ENCODE peak calls at places on chromosomes 6 and 20, in nine cellular contexts. H, P, V, Y, S, C, M, B and G are unnamed samples.

GRCh38 chr6:27297484-27297856 is 14.6 kb downstream of the POM121L2 start:
- DNase-seq in C (no peak), Y (no peak), H (no peak), P (no peak), M (no peak), S (no peak), V (no peak), B (no peak), G (no peak)

GRCh38 chr20:25738198-25738597 is 41.5 kb upstream of the ZNF337 start:
- DNase-seq in C (peak), B (no peak), P (no peak), M (no peak), H (no peak), Y (no peak), S (no peak), V (no peak), G (no peak)

GRCh38 chr6:85419046-85419759 is 30.7 kb upstream of the NT5E start:
- DNase-seq in M (no peak), B (no peak), S (no peak), Y (no peak), V (no peak), C (no peak), P (no peak), H (no peak), G (no peak)

GRCh38 chr20:15927893-15928650 is 645.2 kb downstream of the KIF16B start:
- DNase-seq in V (no peak), H (no peak), P (no peak), C (no peak), S (no peak), B (no peak), Y (no peak), M (no peak), G (no peak)

GRCh38 chr6:47203266-47203967 is 106.3 kb downstream of the TNFRSF21 start:
- DNase-seq in C (peak), Y (no peak), M (no peak), H (no peak), B (no peak), P (no peak), V (no peak), S (no peak), G (no peak)

GRCh38 chr6:135062735-135063134 is 8.1 kb upstream of the HBS1L start:
- DNase-seq in H (no peak), B (no peak), M (no peak), P (no peak), S (no peak), V (no peak), C (no peak), Y (no peak), G (no peak)

GRCh38 chr6:112253842-112254816 is at the start of gene LAMA4:
- DNase-seq in H (peak), S (peak), C (peak), V (no peak), P (peak), B (peak), Y (peak), M (peak), G (peak)

GRCh38 chr6:80639243-80639642 is 532.8 kb downstream of the BCKDHB start:
- DNase-seq in V (no peak), S (peak), C (peak), M (no peak), Y (no peak), H (no peak), P (no peak), B (no peak), G (no peak)

GRCh38 chr20:61340157-61340556 is 88.1 kb downstream of the CDH4 start:
- DNase-seq in S (no peak), Y (no peak), C (no peak), H (no peak), B (no peak), P (no peak), M (no peak), V (no peak), G (no peak)

GRCh38 chr20:37243937-37244571 is 17.6 kb downstream of the GHRH start:
- DNase-seq in Y (no peak), S (no peak), B (no peak), M (peak), H (peak), V (no peak), P (peak), C (no peak), G (no peak)

GRCh38 chr6:14380421-14380820 is 262.8 kb downstream of the CD83 start:
- DNase-seq in V (no peak), B (no peak), Y (no peak), C (no peak), M (no peak), S (no peak), P (no peak), H (no peak), G (no peak)

GRCh38 chr6:43944908-43945777 is 175.1 kb downstream of the VEGFA start:
- DNase-seq in Y (no peak), S (no peak), P (no peak), M (no peak), B (no peak), H (no peak), C (no peak), V (no peak), G (no peak)

GRCh38 chr6:90497411-90497810 is 89.5 kb downstream of the MAP3K7 start:
- DNase-seq in H (no peak), Y (no peak), S (no peak), C (no peak), P (no peak), M (no peak), V (no peak), B (no peak), G (no peak)

GRCh38 chr20:19867940-19868371 is 109.9 kb downstream of the RIN2 start:
- DNase-seq in Y (no peak), S (no peak), B (peak), M (no peak), V (no peak), C (no peak), H (peak), P (peak), G (peak)

GRCh38 chr6:140043357-140043756 is 668.9 kb upstream of the CITED2 start:
- DNase-seq in S (peak), V (no peak), B (no peak), M (no peak), P (no peak), H (peak), C (peak), Y (no peak), G (no peak)

GRCh38 chr6:37285861-37286311 is 27.9 kb upstream of the TMEM217 start:
- DNase-seq in V (no peak), S (no peak), H (no peak), M (no peak), B (no peak), C (no peak), P (no peak), Y (no peak), G (no peak)

GRCh38 chr6:111980168-111980567 is 73.7 kb upstream of the CCN6 start:
- DNase-seq in V (no peak), C (peak), B (no peak), S (no peak), H (peak), M (no peak), P (peak), Y (no peak), G (no peak)

GRCh38 chr6:44142835-44143234 is 15.5 kb downstream of the TMEM63B start:
- DNase-seq in P (no peak), H (no peak), M (no peak), Y (no peak), V (no peak), S (no peak), C (no peak), B (no peak), G (no peak)

GRCh38 chr6:167323111-167323510 is 1.8 kb upstream of the TTLL2 start:
- DNase-seq in M (no peak), C (no peak), V (no peak), P (no peak), S (no peak), B (no peak), Y (no peak), H (no peak), G (peak)

GRCh38 chr6:126300735-126301134 is 39.2 kb upstream of the CENPW start:
- DNase-seq in Y (no peak), B (no peak), H (no peak), C (no peak), S (no peak), V (no peak), M (no peak), P (no peak), G (no peak)

GRCh38 chr20:646107-646867 is 6.7 kb downstream of the SRXN1 start:
- DNase-seq in Y (no peak), H (peak), M (no peak), C (no peak), S (peak), B (no peak), P (no peak), V (no peak), G (no peak)

DNA sequence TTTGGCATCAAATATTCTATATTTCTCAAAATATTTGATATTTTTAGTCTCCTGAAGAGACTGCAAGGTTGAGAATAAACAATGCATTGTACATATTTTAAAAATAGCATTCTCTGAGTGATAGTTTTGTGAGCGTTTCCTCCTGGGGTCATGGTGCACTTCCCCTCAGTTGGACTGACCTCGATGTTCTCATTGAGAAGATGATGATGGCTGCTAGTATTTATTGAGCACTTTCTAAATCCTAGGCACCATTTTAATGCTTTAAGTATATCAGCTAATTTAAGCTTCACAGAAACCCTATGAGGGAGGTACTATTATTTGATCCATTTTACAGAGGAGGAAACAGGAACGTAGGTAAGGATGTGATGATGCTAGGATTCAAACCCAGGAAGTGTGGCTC is 18.2 kb downstream of the DSE start:
- DNase-seq in H (no peak), C (no peak), S (no peak), B (no peak), P (no peak), V (no peak), Y (no peak), M (no peak), G (no peak)
- H3K4me3 ChIP-seq in H (no peak), C (no peak), S (no peak), B (no peak), P (no peak), V (no peak), Y (no peak), M (no peak), G (no peak)

GRCh38 chr6:35728663-35729348 is 8.0 kb upstream of the ARMC12 start:
- DNase-seq in V (no peak), P (peak), S (no peak), H (peak), M (peak), B (no peak), Y (peak), C (no peak), G (peak)

GRCh38 chr6:35729722-35730121 is 7.1 kb upstream of the ARMC12 start:
- DNase-seq in S (no peak), H (no peak), Y (peak), V (no peak), M (no peak), P (no peak), B (no peak), C (no peak), G (no peak)

GRCh38 chr6:35727206-35727934 is 9.5 kb upstream of the ARMC12 start:
- DNase-seq in S (peak), M (peak), P (peak), H (peak), B (no peak), C (peak), Y (peak), V (no peak), G (peak)

GRCh38 chr6:35729349-35729678 is 7.5 kb upstream of the ARMC12 start:
- DNase-seq in S (no peak), Y (peak), C (no peak), V (no peak), H (no peak), M (no peak), B (no peak), P (no peak), G (no peak)

GRCh38 chr6:35727935-35728662 is 8.7 kb upstream of the ARMC12 start:
- DNase-seq in V (peak), S (peak), M (peak), C (peak), H (peak), B (peak), Y (peak), P (peak), G (peak)
- TF ChIP-seq POLR2A in V (no peak), S (no peak), M (no peak), C (no peak), H (peak), B (peak), Y (peak), P (peak), G (no peak)

DNA sequence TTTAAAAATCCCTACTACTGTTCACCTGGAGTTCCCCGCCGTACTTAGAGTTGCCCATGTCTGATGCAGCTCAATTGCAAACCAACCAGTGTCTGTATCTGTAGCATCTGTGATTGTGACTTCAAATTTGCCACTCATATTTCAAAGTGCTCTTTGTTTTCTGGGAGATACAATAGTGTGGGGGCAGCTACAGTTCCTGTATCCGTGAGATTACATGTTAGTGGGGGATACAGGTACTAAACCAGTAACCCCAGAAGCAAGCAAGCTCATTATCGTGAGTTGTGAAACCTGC is 140.9 kb downstream of the ANKRD60 start:
- DNase-seq in B (no peak), V (no peak), M (no peak), H (no peak), Y (no peak), C (no peak), P (no peak), S (no peak), G (no peak)
- TF ChIP-seq CTCF in B (no peak), V (no peak), M (no peak), H (no peak), Y (no peak), C (no peak), P (no peak), S (no peak), G (no peak)

GRCh38 chr20:43006651-43007375 is 182.9 kb downstream of the PTPRT start:
- DNase-seq in Y (no peak), M (no peak), S (no peak), C (no peak), H (no peak), B (no peak), P (no peak), V (no peak), G (no peak)
- H3K4me3 ChIP-seq in Y (no peak), M (no peak), S (no peak), C (no peak), H (no peak), B (no peak), P (no peak), V (no peak), G (no peak)

GRCh38 chr20:33019465-33020277 is 11.8 kb upstream of the BPIFB6 start:
- DNase-seq in Y (no peak), S (no peak), C (no peak), P (no peak), V (no peak), B (peak), M (no peak), H (no peak), G (no peak)
- TF ChIP-seq POLR2A in Y (no peak), S (no peak), C (no peak), P (no peak), V (no peak), B (no peak), M (no peak), H (no peak), G (no peak)